ENCODE peak calls at places on chromosomes 5 and 9, in ten cellular contexts. Z is ovary; D is mucosa of descending colon; N is PC-3; H is AG09309; A is NB4; B is CD8-positive, alpha-beta T cell; I is fibroblast of pulmonary artery; V is brain microvascular endothelial cell; F is psoas muscle. O is an unnamed sample.

GRCh38 chr9:19232830-19233194 is 2.3 kb downstream of the DENND4C start:
- DNase-seq in Z (no peak), D (no peak), N (peak; percentile 49), H (peak; percentile 10), A (peak; percentile 33), B (no peak), I (peak; percentile 60), V (peak; percentile 27), F (no peak), O (peak; percentile 62)

GRCh38 chr9:76352026-76352620 is 42.1 kb downstream of the RFK start:
- DNase-seq in Z (no peak), D (no peak), N (no peak), H (no peak), A (peak; percentile 54), B (no peak), I (no peak), V (no peak), F (no peak), O (no peak)

GRCh38 chr9:34125681-34126206 is 754 bp downstream of the DCAF12 start:
- DNase-seq in Z (no peak), D (peak; percentile 34), N (peak; percentile 44), H (no peak), A (peak; percentile 60), B (no peak), I (peak; percentile 8), V (no peak), F (no peak), O (peak; percentile 43)

GRCh38 chr9:102631559-102631958 is 363.6 kb upstream of the CYLC2 start:
- DNase-seq in Z (no peak), D (no peak), N (peak; percentile 29), H (no peak), A (peak; percentile 27), B (no peak), I (peak; percentile 5), V (peak; percentile 14), F (no peak), O (peak; percentile 26)

GRCh38 chr5:152464048-152464447 is 59.0 kb upstream of the NMUR2 start:
- DNase-seq in Z (no peak), D (no peak), N (no peak), H (no peak), A (no peak), B (no peak), I (no peak), V (no peak), F (no peak), O (no peak)

GRCh38 chr5:55211184-55211874 is 15.8 kb downstream of the MCIDAS start:
- DNase-seq in Z (no peak), D (no peak), N (peak; percentile 44), H (no peak), A (no peak), B (no peak), I (no peak), V (no peak), F (no peak), O (no peak)

GRCh38 chr5:777756-778161 is 6.8 kb downstream of the ZDHHC11B start:
- DNase-seq in Z (no peak), D (no peak), N (no peak), H (no peak), A (no peak), B (no peak), I (no peak), V (no peak), F (peak; percentile 30), O (no peak)

GRCh38 chr9:120361531-120361930 is 218.4 kb downstream of the CDK5RAP2 start:
- DNase-seq in Z (no peak), D (no peak), N (no peak), H (no peak), A (no peak), B (no peak), I (no peak), V (no peak), F (no peak), O (no peak)

GRCh38 chr9:130043654-130044623 is 950 bp upstream of the FNBP1 start:
- DNase-seq in Z (peak; percentile 73), D (peak; percentile 46), N (no peak), H (no peak), A (no peak), B (no peak), I (peak; percentile 69), V (no peak), F (peak; percentile 64), O (peak; percentile 59)

GRCh38 chr9:35280394-35280793 is 118.6 kb downstream of the UNC13B start:
- DNase-seq in Z (no peak), D (no peak), N (no peak), H (no peak), A (no peak), B (no peak), I (no peak), V (no peak), F (no peak), O (no peak)

GRCh38 chr9:35274988-35275387 is 113.2 kb downstream of the UNC13B start:
- DNase-seq in Z (no peak), D (no peak), N (no peak), H (no peak), A (no peak), B (no peak), I (no peak), V (no peak), F (no peak), O (no peak)

GRCh38 chr9:35277649-35278359 is 116.0 kb downstream of the UNC13B start:
- DNase-seq in Z (no peak), D (no peak), N (no peak), H (peak; percentile 45), A (no peak), B (no peak), I (peak; percentile 91), V (peak; percentile 82), F (no peak), O (peak; percentile 87)

GRCh38 chr9:35279946-35280345 is 118.1 kb downstream of the UNC13B start:
- DNase-seq in Z (no peak), D (no peak), N (no peak), H (no peak), A (no peak), B (no peak), I (no peak), V (no peak), F (no peak), O (no peak)

GRCh38 chr9:35277171-35277520 is 115.3 kb downstream of the UNC13B start:
- DNase-seq in Z (no peak), D (no peak), N (no peak), H (no peak), A (no peak), B (no peak), I (peak; percentile 39), V (no peak), F (no peak), O (peak; percentile 27)
- H3K4me3 ChIP-seq in Z (no peak overlapping the region), D (no peak overlapping the region), N (no peak overlapping the region), H (no peak overlapping the region), A (no peak overlapping the region), B (no peak overlapping the region), I (no peak overlapping the region), V (no peak overlapping the region), F (peak overlapping the region; percentile 47), O (no peak overlapping the region)

GRCh38 chr5:142095651-142096330 is 12.8 kb upstream of the NDFIP1 start:
- DNase-seq in Z (no peak), D (peak; percentile 12), N (no peak), H (no peak), A (peak; percentile 31), B (peak; percentile 70), I (no peak), V (no peak), F (no peak), O (no peak)

GRCh38 chr5:142091922-142092321 is 16.7 kb upstream of the NDFIP1 start:
- DNase-seq in Z (no peak), D (no peak), N (no peak), H (no peak), A (no peak), B (no peak), I (no peak), V (no peak), F (no peak), O (no peak)

GRCh38 chr5:142097681-142098080 is 10.9 kb upstream of the NDFIP1 start:
- DNase-seq in Z (no peak), D (no peak), N (peak; percentile 48), H (no peak), A (peak; percentile 6), B (no peak), I (no peak), V (no peak), F (no peak), O (no peak)

GRCh38 chr5:142096382-142096781 is 12.2 kb upstream of the NDFIP1 start:
- DNase-seq in Z (no peak), D (no peak), N (no peak), H (no peak), A (no peak), B (no peak), I (peak; percentile 17), V (no peak), F (no peak), O (no peak)

DNA sequence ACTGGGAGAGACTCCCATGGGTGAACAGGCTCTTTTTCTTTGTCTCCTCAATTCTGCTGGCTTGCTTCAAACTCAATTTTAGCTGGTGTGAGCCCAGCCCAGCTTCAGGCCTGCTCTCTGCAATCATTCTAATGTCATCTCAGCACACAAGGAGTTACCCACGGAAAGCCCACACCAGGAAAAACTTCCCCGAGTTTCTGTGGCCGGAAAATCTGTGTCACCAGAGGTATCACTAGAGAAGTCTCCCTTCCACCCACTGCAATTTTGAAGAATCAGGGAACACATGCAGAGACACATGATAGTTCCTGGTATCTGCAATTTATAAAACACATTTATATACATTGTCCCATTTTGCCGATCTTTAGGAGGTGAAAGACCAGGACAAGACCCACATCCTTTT is 13.5 kb upstream of the NDFIP1 start:
- DNase-seq in Z (no peak), D (no peak), N (no peak), H (no peak), A (no peak), B (peak; percentile 18), I (no peak), V (no peak), F (no peak), O (no peak)
- TF ChIP-seq CTCF in Z (no peak), D (no peak), N (no peak), H (no peak), A (no peak), B (no peak), I (no peak), V (no peak), F (no peak), O (no peak)

DNA sequence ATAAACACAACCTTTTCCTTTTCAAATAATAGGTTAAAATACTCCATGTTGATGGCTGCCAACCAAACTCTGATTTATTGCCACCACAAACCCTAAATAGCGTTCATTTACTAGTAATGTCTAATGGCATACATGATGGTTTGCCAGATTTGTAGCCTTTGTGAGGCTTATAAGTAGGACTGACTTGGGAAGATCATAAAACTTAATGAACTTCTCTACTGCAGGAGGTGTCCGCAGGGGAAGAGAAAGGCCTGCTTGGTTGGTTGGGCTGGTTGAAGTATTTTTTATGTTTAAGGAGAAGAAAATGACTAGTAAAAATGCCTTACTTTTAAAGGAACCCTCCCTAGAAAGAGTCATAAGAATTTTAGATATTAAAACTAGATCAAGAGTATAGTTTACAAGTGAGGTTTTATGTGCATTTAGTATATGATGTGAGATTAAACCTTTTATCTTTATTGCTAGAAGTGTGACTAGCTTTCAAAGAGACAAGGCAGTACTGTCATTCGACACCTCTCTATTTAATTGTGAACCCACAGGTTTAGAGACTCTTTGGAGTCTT is 5.0 kb downstream of the PBX3 start:
- DNase-seq in Z (no peak), D (no peak), N (no peak), H (no peak), A (no peak), B (no peak), I (no peak), V (no peak), F (no peak), O (no peak)
- H3K4me3 ChIP-seq in Z (no peak overlapping the region), D (no peak overlapping the region), N (no peak overlapping the region), H (no peak overlapping the region), A (no peak overlapping the region), B (no peak overlapping the region), I (no peak overlapping the region), V (no peak overlapping the region), F (no peak overlapping the region), O (no peak overlapping the region)

GRCh38 chr5:155260798-155261197 is 247.2 kb downstream of the KIF4B start:
- DNase-seq in Z (no peak), D (no peak), N (no peak), H (no peak), A (peak; percentile 80), B (no peak), I (no peak), V (no peak), F (no peak), O (no peak)
- TF ChIP-seq CTCF in Z (no peak), D (no peak), N (no peak), H (no peak), A (peak; percentile 45), B (no peak), I (no peak), V (no peak), F (no peak), O (no peak)